ENCODE peak calls at places on chromosome 2, in seven cellular contexts. One of them, this sample, is unnamed.
A peak's percentile ranks its signal among the peaks of the same experiment; 100 is the strongest.

GRCh38 chr2:176088048-176088936 is 4.2 kb upstream of the HOXD13 start:
- DNase-seq in K562: peak; percentile 71
- DNase-seq in HCT116: peak; percentile 22
- DNase-seq in HepG2: peak; percentile 40
- DNase-seq in H1: peak; percentile 80
- DNase-seq in GM12878: no peak
- DNase-seq in SK-N-SH: peak; percentile 86
- DNase-seq in this sample: no peak

GRCh38 chr2:172456002-172456401 is 28.6 kb downstream of the ITGA6 start:
- DNase-seq in H1: no peak
- DNase-seq in HepG2: no peak
- DNase-seq in HCT116: no peak
- DNase-seq in GM12878: no peak
- DNase-seq in SK-N-SH: no peak
- DNase-seq in K562: no peak
- DNase-seq in this sample: no peak

GRCh38 chr2:63790491-63790890 is 51.2 kb upstream of the UGP2 start:
- DNase-seq in HepG2: no peak
- DNase-seq in K562: no peak
- DNase-seq in SK-N-SH: no peak
- DNase-seq in GM12878: no peak
- DNase-seq in H1: no peak
- DNase-seq in HCT116: no peak
- DNase-seq in this sample: no peak

GRCh38 chr2:72619622-72620021 is 206.2 kb downstream of the EXOC6B start:
- DNase-seq in SK-N-SH: no peak
- DNase-seq in GM12878: no peak
- DNase-seq in HCT116: no peak
- DNase-seq in K562: no peak
- DNase-seq in HepG2: no peak
- DNase-seq in H1: no peak
- DNase-seq in this sample: no peak

GRCh38 chr2:86170449-86170848 is 24.8 kb downstream of the IMMT start:
- DNase-seq in H1: no peak
- DNase-seq in HepG2: no peak
- DNase-seq in SK-N-SH: no peak
- DNase-seq in HCT116: no peak
- DNase-seq in K562: no peak
- DNase-seq in GM12878: no peak
- DNase-seq in this sample: no peak

GRCh38 chr2:23617817-23618216 is 232.8 kb downstream of the KLHL29 start:
- DNase-seq in HepG2: no peak
- DNase-seq in K562: no peak
- DNase-seq in SK-N-SH: no peak
- DNase-seq in H1: no peak
- DNase-seq in GM12878: no peak
- DNase-seq in HCT116: no peak
- DNase-seq in this sample: no peak

GRCh38 chr2:157875720-157876065 is 437 bp downstream of the ACVR1 start:
- DNase-seq in SK-N-SH: no peak
- DNase-seq in K562: peak; percentile 79
- DNase-seq in H1: no peak
- DNase-seq in HepG2: peak; percentile 18
- DNase-seq in HCT116: no peak
- DNase-seq in GM12878: no peak
- DNase-seq in this sample: no peak

GRCh38 chr2:117855886-117856285 is 41.4 kb downstream of the DDX18 start:
- DNase-seq in SK-N-SH: no peak
- DNase-seq in HCT116: no peak
- DNase-seq in GM12878: no peak
- DNase-seq in K562: no peak
- DNase-seq in HepG2: no peak
- DNase-seq in H1: no peak
- DNase-seq in this sample: no peak

GRCh38 chr2:192500550-192501200 is 305.9 kb upstream of the TMEFF2 start:
- DNase-seq in H1: no peak
- DNase-seq in K562: no peak
- DNase-seq in GM12878: peak; percentile 3
- DNase-seq in HepG2: no peak
- DNase-seq in SK-N-SH: no peak
- DNase-seq in HCT116: peak; percentile 66
- DNase-seq in this sample: no peak

GRCh38 chr2:149451417-149452165 is 121.2 kb downstream of the LYPD6 start:
- DNase-seq in SK-N-SH: no peak
- DNase-seq in HCT116: no peak
- DNase-seq in H1: no peak
- DNase-seq in K562: no peak
- DNase-seq in HepG2: no peak
- DNase-seq in GM12878: no peak
- DNase-seq in this sample: peak; percentile 9

GRCh38 chr2:58606799-58607198 is 365.7 kb upstream of the FANCL start:
- DNase-seq in HepG2: no peak
- DNase-seq in HCT116: no peak
- DNase-seq in H1: no peak
- DNase-seq in SK-N-SH: no peak
- DNase-seq in K562: no peak
- DNase-seq in GM12878: no peak
- DNase-seq in this sample: no peak

GRCh38 chr2:216792222-216793001 is 67.5 kb downstream of the TNP1 start:
- DNase-seq in HepG2: no peak
- DNase-seq in H1: no peak
- DNase-seq in K562: no peak
- DNase-seq in SK-N-SH: peak; percentile 69
- DNase-seq in HCT116: no peak
- DNase-seq in GM12878: no peak
- DNase-seq in this sample: no peak

GRCh38 chr2:147482111-147482510 is 362.7 kb upstream of the ACVR2A start:
- DNase-seq in HCT116: no peak
- DNase-seq in SK-N-SH: no peak
- DNase-seq in H1: no peak
- DNase-seq in HepG2: no peak
- DNase-seq in K562: no peak
- DNase-seq in GM12878: no peak
- DNase-seq in this sample: no peak

GRCh38 chr2:110106642-110107041 is 9.0 kb downstream of the MALL start:
- DNase-seq in SK-N-SH: no peak
- DNase-seq in K562: no peak
- DNase-seq in HCT116: peak; percentile 59
- DNase-seq in GM12878: no peak
- DNase-seq in H1: no peak
- DNase-seq in HepG2: no peak
- DNase-seq in this sample: no peak

GRCh38 chr2:110747522-110748488 is 15.4 kb downstream of the ACOXL start:
- DNase-seq in HCT116: no peak
- DNase-seq in GM12878: no peak
- DNase-seq in H1: no peak
- DNase-seq in K562: no peak
- DNase-seq in HepG2: no peak
- DNase-seq in SK-N-SH: no peak
- DNase-seq in this sample: no peak

GRCh38 chr2:38740851-38741541 is 10.2 kb downstream of the SRSF7 start:
- DNase-seq in K562: peak; percentile 37
- DNase-seq in GM12878: no peak
- DNase-seq in HCT116: no peak
- DNase-seq in H1: no peak
- DNase-seq in HepG2: peak; percentile 60
- DNase-seq in SK-N-SH: peak; percentile 50
- DNase-seq in this sample: peak; percentile 33

GRCh38 chr2:157792345-157793052 is 83.6 kb downstream of the ACVR1 start:
- DNase-seq in GM12878: no peak
- DNase-seq in SK-N-SH: no peak
- DNase-seq in H1: no peak
- DNase-seq in K562: no peak
- DNase-seq in HepG2: no peak
- DNase-seq in HCT116: no peak
- DNase-seq in this sample: no peak

GRCh38 chr2:84314901-84315330 is 144.2 kb downstream of the SUCLG1 start:
- DNase-seq in K562: peak; percentile 69
- DNase-seq in SK-N-SH: peak; percentile 62
- DNase-seq in HepG2: peak; percentile 81
- DNase-seq in GM12878: peak; percentile 15
- DNase-seq in H1: peak; percentile 96
- DNase-seq in HCT116: peak; percentile 75
- DNase-seq in this sample: peak; percentile 86

GRCh38 chr2:175366814-175367213 is 185.3 kb upstream of the ATP5MC3 start:
- DNase-seq in K562: peak; percentile 67
- DNase-seq in HepG2: peak; percentile 53
- DNase-seq in H1: peak; percentile 53
- DNase-seq in HCT116: peak; percentile 38
- DNase-seq in GM12878: peak; percentile 7
- DNase-seq in SK-N-SH: peak; percentile 49
- DNase-seq in this sample: peak; percentile 42

GRCh38 chr2:209138079-209138478 is 285.8 kb upstream of the MAP2 start:
- DNase-seq in HepG2: no peak
- DNase-seq in GM12878: no peak
- DNase-seq in SK-N-SH: no peak
- DNase-seq in K562: no peak
- DNase-seq in HCT116: no peak
- DNase-seq in H1: no peak
- DNase-seq in this sample: peak; percentile 38

GRCh38 chr2:41867553-41867952 is 180.3 kb upstream of the PKDCC start:
- DNase-seq in H1: no peak
- DNase-seq in HepG2: no peak
- DNase-seq in GM12878: no peak
- DNase-seq in SK-N-SH: no peak
- DNase-seq in K562: no peak
- DNase-seq in HCT116: no peak
- DNase-seq in this sample: no peak

GRCh38 chr2:100173907-100174525 is 31.6 kb upstream of the AFF3 start:
- DNase-seq in SK-N-SH: no peak
- DNase-seq in K562: no peak
- DNase-seq in GM12878: no peak
- DNase-seq in H1: no peak
- DNase-seq in HCT116: no peak
- DNase-seq in HepG2: no peak
- DNase-seq in this sample: no peak

GRCh38 chr2:157838442-157839161 is 37.5 kb downstream of the ACVR1 start:
- DNase-seq in K562: peak; percentile 87
- DNase-seq in HCT116: peak; percentile 68
- DNase-seq in SK-N-SH: peak; percentile 22
- DNase-seq in GM12878: no peak
- DNase-seq in H1: no peak
- DNase-seq in HepG2: peak; percentile 88
- DNase-seq in this sample: no peak

GRCh38 chr2:217166241-217166640 is 306.4 kb upstream of the TNP1 start:
- DNase-seq in K562: peak; percentile 21
- DNase-seq in H1: no peak
- DNase-seq in HepG2: peak; percentile 46
- DNase-seq in SK-N-SH: peak; percentile 30
- DNase-seq in GM12878: peak; percentile 15
- DNase-seq in HCT116: peak; percentile 32
- DNase-seq in this sample: peak; percentile 42

GRCh38 chr2:240436626-240437180 is 1.2 kb downstream of the GPC1 start:
- DNase-seq in SK-N-SH: no peak
- DNase-seq in K562: no peak
- DNase-seq in GM12878: no peak
- DNase-seq in HCT116: no peak
- DNase-seq in H1: peak; percentile 66
- DNase-seq in HepG2: no peak
- DNase-seq in this sample: no peak
- TF ChIP-seq YY1 in SK-N-SH: no peak
- TF ChIP-seq YY1 in K562: no peak
- TF ChIP-seq YY1 in GM12878: no peak
- TF ChIP-seq YY1 in HCT116: no peak
- TF ChIP-seq YY1 in H1: no peak
- TF ChIP-seq YY1 in HepG2: no peak
- TF ChIP-seq YY1 in this sample: no peak

DNA sequence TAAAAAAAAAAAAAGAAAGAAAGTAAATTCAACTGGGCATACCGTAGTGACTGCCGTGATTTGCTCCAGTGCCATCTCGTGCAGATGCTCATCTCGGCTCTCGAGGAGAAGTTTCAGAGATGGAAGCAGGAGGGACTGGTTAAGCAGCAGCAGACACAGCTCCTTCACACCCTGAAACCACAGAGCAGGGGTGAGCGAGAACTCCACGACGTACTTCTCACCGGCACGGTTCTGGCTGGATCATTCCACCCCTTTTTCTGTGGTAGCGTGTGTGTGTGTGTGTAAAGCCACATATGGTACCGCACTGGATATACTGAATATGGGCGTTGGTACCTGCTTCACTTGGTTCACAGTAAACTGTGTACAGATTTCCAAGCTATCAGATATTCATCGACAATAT is 382.2 kb downstream of the NBAS start:
- DNase-seq in H1: no peak
- DNase-seq in K562: no peak
- DNase-seq in SK-N-SH: no peak
- DNase-seq in HepG2: no peak
- DNase-seq in GM12878: no peak
- DNase-seq in HCT116: no peak
- DNase-seq in this sample: no peak
- H3K4me1 ChIP-seq in H1: no peaks in the 10 kb centered on the region
- H3K4me1 ChIP-seq in K562: no peaks in the 10 kb centered on the region
- H3K4me1 ChIP-seq in SK-N-SH: peaks cover 13% of the 10 kb centered on the region
- H3K4me1 ChIP-seq in HepG2: peaks cover 15% of the 10 kb centered on the region
- H3K4me1 ChIP-seq in GM12878: peaks cover 13% of the 10 kb centered on the region
- H3K4me1 ChIP-seq in HCT116: peaks cover 18% of the 10 kb centered on the region
- H3K4me1 ChIP-seq in this sample: no peaks in the 10 kb centered on the region

GRCh38 chr2:234587341-234588053 is 90.6 kb upstream of the ARL4C start:
- DNase-seq in GM12878: no peak
- DNase-seq in SK-N-SH: no peak
- DNase-seq in K562: no peak
- DNase-seq in HepG2: no peak
- DNase-seq in H1: no peak
- DNase-seq in HCT116: no peak
- DNase-seq in this sample: no peak

GRCh38 chr2:234592541-234592940 is 95.7 kb upstream of the ARL4C start:
- DNase-seq in H1: no peak
- DNase-seq in HCT116: no peak
- DNase-seq in HepG2: no peak
- DNase-seq in SK-N-SH: no peak
- DNase-seq in GM12878: no peak
- DNase-seq in K562: no peak
- DNase-seq in this sample: no peak

GRCh38 chr2:234593636-234594035 is 96.8 kb upstream of the ARL4C start:
- DNase-seq in K562: no peak
- DNase-seq in GM12878: no peak
- DNase-seq in SK-N-SH: no peak
- DNase-seq in H1: no peak
- DNase-seq in HepG2: no peak
- DNase-seq in HCT116: no peak
- DNase-seq in this sample: no peak

GRCh38 chr2:234588054-234588430 is 91.2 kb upstream of the ARL4C start:
- DNase-seq in H1: no peak
- DNase-seq in GM12878: no peak
- DNase-seq in SK-N-SH: no peak
- DNase-seq in K562: no peak
- DNase-seq in HepG2: no peak
- DNase-seq in HCT116: no peak
- DNase-seq in this sample: no peak

GRCh38 chr2:234590076-234590475 is 93.2 kb upstream of the ARL4C start:
- DNase-seq in H1: no peak
- DNase-seq in HCT116: no peak
- DNase-seq in SK-N-SH: no peak
- DNase-seq in HepG2: no peak
- DNase-seq in K562: no peak
- DNase-seq in GM12878: no peak
- DNase-seq in this sample: no peak
- TF ChIP-seq YY1 in H1: no peak
- TF ChIP-seq YY1 in HCT116: no peak
- TF ChIP-seq YY1 in SK-N-SH: no peak
- TF ChIP-seq YY1 in HepG2: no peak
- TF ChIP-seq YY1 in K562: no peak
- TF ChIP-seq YY1 in GM12878: no peak
- TF ChIP-seq YY1 in this sample: no peak

GRCh38 chr2:3248754-3249476 is 128.7 kb downstream of the EIPR1 start:
- DNase-seq in K562: no peak
- DNase-seq in GM12878: no peak
- DNase-seq in HCT116: no peak
- DNase-seq in SK-N-SH: no peak
- DNase-seq in H1: no peak
- DNase-seq in HepG2: no peak
- DNase-seq in this sample: peak; percentile 30
- H3K4me1 ChIP-seq in K562: no peaks in the 10 kb centered on the region
- H3K4me1 ChIP-seq in GM12878: peaks cover 7% of the 10 kb centered on the region
- H3K4me1 ChIP-seq in HCT116: no peaks in the 10 kb centered on the region
- H3K4me1 ChIP-seq in SK-N-SH: no peaks in the 10 kb centered on the region
- H3K4me1 ChIP-seq in H1: peaks cover 2% of the 10 kb centered on the region
- H3K4me1 ChIP-seq in HepG2: peaks cover 27% of the 10 kb centered on the region
- H3K4me1 ChIP-seq in this sample: peaks cover 7% of the 10 kb centered on the region